ENCODE peak calls at places on chromosomes 7 and 10, in four cellular contexts. V, E, S and W are unnamed samples.

GRCh38 chr10:49596493-49596809 is 13.7 kb upstream of the SLC18A3 start:
- DNase-seq in V (no peak), E (no peak), S (no peak), W (no peak)

GRCh38 chr10:10007972-10008371 is 1009.7 kb upstream of the CELF2 start:
- DNase-seq in V (no peak), E (peak), S (no peak), W (no peak)

GRCh38 chr7:45651540-45651939 is 77.4 kb downstream of the ADCY1 start:
- DNase-seq in V (no peak), E (no peak), S (no peak), W (no peak)

GRCh38 chr7:106841896-106842390 is 23.1 kb upstream of the PIK3CG start:
- DNase-seq in V (no peak), E (no peak), S (no peak), W (no peak)

GRCh38 chr7:156318426-156318825 is 322.1 kb upstream of the RNF32 start:
- DNase-seq in V (no peak), E (no peak), S (no peak), W (no peak)

GRCh38 chr7:151139791-151140190 is 27.7 kb downstream of the GBX1 start:
- DNase-seq in V (no peak), E (no peak), S (no peak), W (peak)

GRCh38 chr10:133439517-133440461 is 14.0 kb upstream of the SCART1 start:
- DNase-seq in V (no peak), E (no peak), S (peak), W (no peak)

GRCh38 chr10:61076572-61077114 is 132.7 kb upstream of the RHOBTB1 start:
- DNase-seq in V (no peak), E (peak), S (no peak), W (no peak)

GRCh38 chr10:32446701-32447406 is 914 bp downstream of the CCDC7 start:
- DNase-seq in V (no peak), E (peak), S (no peak), W (no peak)

GRCh38 chr7:37400022-37400421 is 48.6 kb downstream of the ELMO1 start:
- DNase-seq in V (no peak), E (no peak), S (no peak), W (no peak)

GRCh38 chr10:13834581-13835286 is 248.0 kb downstream of the PRPF18 start:
- DNase-seq in V (no peak), E (peak), S (peak), W (no peak)

GRCh38 chr10:35331894-35332640 is 4.2 kb upstream of the CCNY start:
- DNase-seq in V (no peak), E (peak), S (no peak), W (no peak)

GRCh38 chr7:151018421-151019129 is 5.7 kb downstream of the ATG9B start:
- DNase-seq in V (no peak), E (no peak), S (no peak), W (no peak)

GRCh38 chr7:16071246-16071857 is 350.0 kb downstream of the CRPPA start:
- DNase-seq in V (no peak), E (peak), S (no peak), W (no peak)

GRCh38 chr7:51129527-51130472 is 186.8 kb downstream of the COBL start:
- DNase-seq in V (no peak), E (no peak), S (peak), W (no peak)

GRCh38 chr7:490461-491291 is 29.0 kb downstream of the PDGFA start:
- DNase-seq in V (peak), E (no peak), S (no peak), W (peak)

GRCh38 chr10:49086889-49087288 is 28.4 kb downstream of the VSTM4 start:
- DNase-seq in V (no peak), E (no peak), S (no peak), W (no peak)

GRCh38 chr10:44576715-44577191 is 191.9 kb upstream of the CXCL12 start:
- DNase-seq in V (no peak), E (peak), S (no peak), W (no peak)

GRCh38 chr7:84924341-84924740 is 262.5 kb downstream of the SEMA3D start:
- DNase-seq in V (no peak), E (no peak), S (no peak), W (no peak)

GRCh38 chr10:3961082-3961481 is 176.1 kb upstream of the KLF6 start:
- DNase-seq in V (no peak), E (no peak), S (no peak), W (no peak)

GRCh38 chr10:70320751-70321150 is 36.9 kb upstream of the NPFFR1 start:
- DNase-seq in V (no peak), E (no peak), S (no peak), W (peak)

GRCh38 chr7:133742709-133743538 is 384.2 kb upstream of the LRGUK start:
- DNase-seq in V (no peak), E (peak), S (no peak), W (no peak)

GRCh38 chr7:88545663-88546062 is 213.8 kb upstream of the ZNF804B start:
- DNase-seq in V (no peak), E (no peak), S (no peak), W (no peak)

GRCh38 chr7:88548399-88548798 is 211.1 kb upstream of the ZNF804B start:
- DNase-seq in V (no peak), E (no peak), S (no peak), W (no peak)

GRCh38 chr7:88546808-88547207 is 212.7 kb upstream of the ZNF804B start:
- DNase-seq in V (no peak), E (no peak), S (no peak), W (no peak)
- TF ChIP-seq CTCF in V (peak), E (no peak), S (no peak), W (peak)

GRCh38 chr10:106401161-106401560 is 763.3 kb downstream of the SORCS1 start:
- DNase-seq in V (no peak), E (peak), S (no peak), W (no peak)
- TF ChIP-seq CTCF in V (no peak), E (no peak), S (no peak), W (peak)

GRCh38 chr10:16156681-16157080 is 280.1 kb upstream of the PTER start:
- DNase-seq in V (no peak), E (no peak), S (no peak), W (no peak)

DNA sequence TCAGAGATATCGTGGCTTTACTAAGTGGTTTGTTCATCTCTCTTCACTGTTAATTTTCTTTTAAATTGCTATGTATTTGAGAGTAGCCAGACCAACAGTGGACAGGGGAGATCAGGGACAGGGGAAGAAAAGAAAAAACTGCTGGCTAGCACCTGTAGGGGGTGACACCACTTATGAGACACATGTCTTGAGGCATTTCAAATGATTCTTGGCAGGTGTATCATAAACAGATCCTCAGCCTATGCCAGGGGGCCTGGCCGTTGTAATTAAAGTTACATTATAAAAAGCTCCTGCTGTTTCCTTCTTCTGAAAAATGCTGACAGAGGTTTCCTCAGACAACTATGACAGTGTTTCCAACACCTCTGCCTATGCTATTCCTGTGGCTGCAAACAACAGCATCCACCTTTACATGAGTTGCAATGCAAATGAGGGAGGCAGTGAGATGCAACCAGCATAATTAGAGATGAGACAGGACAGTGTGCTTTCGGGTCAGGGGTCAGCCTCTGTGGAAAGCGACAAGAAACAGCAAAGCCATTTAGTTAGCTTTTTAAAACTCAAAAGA is 281.0 kb upstream of the PTER start:
- DNase-seq in V (no peak), E (no peak), S (no peak), W (no peak)
- TF ChIP-seq CTCF in V (no peak), E (no peak), S (no peak), W (no peak)

GRCh38 chr10:5589071-5589962 is 64.6 kb downstream of the CALML3 start:
- DNase-seq in V (peak), E (no peak), S (no peak), W (peak)

GRCh38 chr10:5590816-5591215 is 66.1 kb downstream of the CALML3 start:
- DNase-seq in V (peak), E (no peak), S (no peak), W (peak)

GRCh38 chr10:5588603-5589002 is 63.8 kb downstream of the CALML3 start:
- DNase-seq in V (peak), E (no peak), S (no peak), W (peak)

GRCh38 chr10:5591336-5591824 is 66.6 kb downstream of the CALML3 start:
- DNase-seq in V (peak), E (no peak), S (no peak), W (peak)

DNA sequence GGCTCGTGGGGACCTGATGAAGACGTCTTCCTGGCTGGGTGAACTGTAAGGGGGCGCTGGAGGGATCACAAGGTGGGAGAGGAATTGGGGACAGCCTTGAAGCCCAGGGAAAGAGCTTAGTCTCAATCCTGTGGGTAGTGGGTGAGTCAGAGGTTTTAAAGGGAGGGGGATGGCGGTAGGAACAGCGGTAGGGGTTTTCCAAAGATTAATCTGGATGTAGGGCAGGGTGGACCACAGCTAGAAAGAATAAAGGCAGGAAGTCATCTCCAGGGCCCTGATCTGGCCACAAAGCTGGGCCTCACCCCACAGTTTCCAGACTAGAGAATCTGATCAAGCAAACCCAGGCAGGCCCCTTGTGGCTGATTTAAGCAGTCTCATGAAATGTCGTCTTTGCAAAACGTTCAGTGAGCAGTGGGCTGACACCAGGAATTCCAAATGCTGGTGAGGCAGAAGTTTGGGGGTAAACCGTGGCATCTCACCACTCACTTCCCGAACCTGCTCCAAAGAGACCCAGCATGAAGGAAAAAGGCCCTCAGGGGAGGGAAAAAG is 65.3 kb downstream of the CALML3 start:
- DNase-seq in V (peak), E (peak), S (no peak), W (peak)
- TF ChIP-seq CTCF in V (no peak), E (peak), S (no peak), W (peak)

DNA sequence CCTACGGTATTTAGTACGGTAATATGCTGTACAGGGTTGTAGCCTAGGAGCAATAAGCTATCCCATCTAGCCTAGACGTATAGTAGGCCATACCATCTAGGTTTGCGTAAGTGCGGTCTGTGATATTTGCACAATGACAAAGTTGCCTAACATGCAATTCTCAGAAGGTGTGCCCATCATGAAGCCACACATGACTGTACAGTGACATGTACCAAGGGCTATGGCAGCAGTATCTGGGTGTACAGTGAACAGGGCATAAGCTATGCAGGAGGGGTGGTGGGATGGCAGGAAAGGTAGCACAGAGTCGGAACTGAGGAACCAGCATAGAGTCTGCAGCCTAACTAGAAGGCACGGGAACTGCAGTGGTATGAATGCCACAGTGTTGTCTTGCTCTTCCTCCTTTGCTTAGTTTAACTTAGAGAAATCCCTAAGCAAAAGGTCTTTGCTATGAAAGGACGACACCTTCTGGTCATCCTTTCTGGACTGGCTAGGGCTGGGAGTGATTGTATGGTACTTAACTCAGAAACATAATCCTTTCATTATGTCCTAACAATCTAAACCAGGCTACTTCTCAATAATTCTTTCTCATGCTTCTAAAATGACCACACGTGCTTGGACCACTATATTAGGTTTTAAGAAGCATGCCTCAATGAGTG is 93.5 kb downstream of the DYNC1I1 start:
- DNase-seq in V (no peak), E (peak), S (no peak), W (no peak)
- TF ChIP-seq CTCF in V (no peak), E (peak), S (no peak), W (peak)